ENCODE peak calls at places on chromosomes 16 and 17, in nine cellular contexts. X is lower leg skin, H is fibroblast of the aortic adventitia, T is BJ, B is RWPE1, Y is GM12865, M is HFFc6, A is IMR-90, E is OCI-LY7. N is an unnamed sample.

GRCh38 chr17:19319771-19320505 is 42.6 kb downstream of the B9D1 start:
- DNase-seq in X (no peak), B (no peak), T (no peak), H (no peak), Y (no peak), A (no peak), M (no peak), E (no peak), N (peak; percentile 34)

GRCh38 chr17:61862105-61862574 is 1.2 kb downstream of the BRIP1 start:
- DNase-seq in Y (peak; percentile 2), H (no peak), M (no peak), B (peak; percentile 48), A (peak; percentile 42), E (peak; percentile 6), T (no peak), X (no peak), N (no peak)

GRCh38 chr17:47848198-47848513 is 2.8 kb downstream of the SP6 start:
- DNase-seq in B (no peak), Y (no peak), E (no peak), X (no peak), H (no peak), M (no peak), A (no peak), T (no peak), N (no peak)

GRCh38 chr17:20896153-20896649 is 146.6 kb downstream of the USP22 start:
- DNase-seq in H (peak; percentile 23), E (no peak), A (peak; percentile 1), T (no peak), X (no peak), B (no peak), M (no peak), Y (peak; percentile 6), N (peak; percentile 45)

GRCh38 chr17:4956493-4957061 is 5.7 kb downstream of the ENO3 start:
- DNase-seq in M (no peak), A (no peak), B (no peak), T (no peak), H (no peak), Y (peak; percentile 61), X (peak; percentile 86), E (peak; percentile 47), N (no peak)

GRCh38 chr16:80341242-80341641 is 199.6 kb upstream of the DYNLRB2 start:
- DNase-seq in H (no peak), M (no peak), T (no peak), B (no peak), Y (no peak), A (no peak), E (no peak), X (no peak), N (no peak)

GRCh38 chr17:19002805-19003542 is 1.6 kb downstream of the FAM83G start:
- DNase-seq in B (peak; percentile 65), T (no peak), X (no peak), M (peak; percentile 38), H (peak; percentile 53), E (no peak), Y (no peak), A (peak; percentile 54), N (no peak)

GRCh38 chr16:79610771-79611170 is 10.2 kb upstream of the MAF start:
- DNase-seq in X (no peak), A (no peak), Y (no peak), M (no peak), H (no peak), E (no peak), B (no peak), T (no peak), N (no peak)

GRCh38 chr17:64938925-64939474 is 19.7 kb upstream of the LRRC37A3 start:
- DNase-seq in M (peak; percentile 10), T (no peak), E (peak; percentile 50), B (no peak), X (peak; percentile 87), H (peak; percentile 37), Y (peak; percentile 60), A (peak; percentile 25), N (no peak)

GRCh38 chr17:35069311-35069710 is 5.8 kb upstream of the RFFL start:
- DNase-seq in B (no peak), T (no peak), Y (peak; percentile 54), X (no peak), E (peak; percentile 18), A (peak; percentile 66), H (peak; percentile 47), M (peak; percentile 41), N (no peak)

GRCh38 chr16:56551796-56552738 is 12.8 kb upstream of the MT4 start:
- DNase-seq in X (peak; percentile 70), B (no peak), H (peak; percentile 12), E (peak; percentile 63), T (no peak), M (no peak), A (no peak), Y (peak; percentile 22), N (peak; percentile 54)

GRCh38 chr16:74605332-74605731 is 1.6 kb downstream of the GLG1 start:
- DNase-seq in T (no peak), E (no peak), B (no peak), H (peak; percentile 13), M (no peak), X (no peak), A (no peak), Y (no peak), N (no peak)

GRCh38 chr17:6177941-6178694 is 107.9 kb downstream of the WSCD1 start:
- DNase-seq in Y (no peak), E (no peak), X (peak; percentile 68), T (no peak), H (no peak), M (no peak), B (no peak), A (no peak), N (no peak)
- TF ChIP-seq CTCF in Y (no peak), E (no peak), X (no peak), T (no peak), H (no peak), M (no peak), B (no peak), A (no peak), N (no peak)

GRCh38 chr17:9645858-9646555 is 690 bp downstream of the USP43 start:
- DNase-seq in Y (peak; percentile 20), B (peak; percentile 50), M (no peak), T (no peak), A (no peak), E (no peak), X (peak; percentile 85), H (no peak), N (no peak)

GRCh38 chr17:9646556-9646905 is 1.2 kb downstream of the USP43 start:
- DNase-seq in E (no peak), A (no peak), M (no peak), X (peak; percentile 39), Y (no peak), H (no peak), T (no peak), B (no peak), N (no peak)

GRCh38 chr17:9643611-9644010 is 1.7 kb upstream of the USP43 start:
- DNase-seq in X (no peak), M (no peak), Y (no peak), A (no peak), T (no peak), E (no peak), H (no peak), B (no peak), N (no peak)

GRCh38 chr17:9647014-9647413 is 1.7 kb downstream of the USP43 start:
- DNase-seq in M (no peak), A (no peak), B (peak; percentile 57), X (peak; percentile 17), E (no peak), H (no peak), Y (no peak), T (no peak), N (peak; percentile 32)

DNA sequence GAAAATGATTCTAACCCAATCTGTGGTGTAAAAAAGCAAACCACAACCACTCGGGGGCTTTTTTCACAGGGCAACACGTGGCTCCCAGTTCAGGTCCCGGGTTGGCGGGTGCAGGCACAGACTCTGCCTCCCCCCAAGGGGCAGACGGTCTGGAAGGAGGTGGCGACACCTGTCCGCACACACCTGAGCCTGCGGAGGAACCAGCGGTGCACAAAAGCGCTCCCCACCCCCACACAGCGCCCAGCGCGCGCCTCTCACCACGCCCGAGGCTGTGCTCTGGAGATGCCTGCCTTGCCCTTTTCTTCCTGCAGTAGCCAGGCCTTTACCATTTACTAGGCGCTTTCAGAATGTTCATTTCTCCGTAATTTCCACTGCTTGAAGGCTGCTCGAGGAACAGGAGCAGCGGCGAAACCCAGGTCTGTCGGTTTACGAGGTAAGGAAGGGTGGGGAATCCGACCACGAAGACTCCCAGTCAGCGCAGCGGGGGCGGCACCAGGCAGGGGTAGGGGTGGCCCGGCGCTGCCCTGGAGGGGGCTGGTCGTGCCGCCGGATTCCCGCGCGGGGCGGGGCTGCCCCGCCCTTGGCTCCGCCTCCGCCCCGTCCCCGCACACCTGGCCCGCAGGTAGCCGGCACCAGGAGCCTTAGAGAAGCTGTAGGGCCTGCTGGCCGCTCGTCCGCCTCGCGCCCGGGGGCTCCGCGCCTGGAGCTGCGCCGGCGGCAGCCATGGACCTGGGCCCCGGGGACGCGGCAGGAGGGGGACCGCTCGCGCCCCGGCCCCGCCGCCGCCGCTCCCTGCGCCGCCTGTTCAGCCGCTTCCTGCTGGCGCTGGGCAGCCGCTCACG is at the start of gene USP43:
- DNase-seq in E (peak; percentile 26), A (no peak), X (peak; percentile 81), M (no peak), Y (no peak), B (peak; percentile 84), H (no peak), T (no peak), N (no peak)
- TF ChIP-seq CTCF in E (peak; percentile 34), A (no peak), X (no peak), M (no peak), Y (no peak), B (peak; percentile 6), H (no peak), T (no peak), N (no peak)

GRCh38 chr17:76504117-76504516 is 2.9 kb upstream of the RHBDF2 start:
- DNase-seq in H (no peak), B (no peak), A (no peak), T (no peak), Y (no peak), E (peak; percentile 61), X (no peak), M (peak; percentile 19), N (no peak)
- TF ChIP-seq CTCF in H (no peak), B (no peak), A (no peak), T (peak; percentile 14), Y (no peak), E (peak; percentile 74), X (no peak), M (peak; percentile 59), N (no peak)

DNA sequence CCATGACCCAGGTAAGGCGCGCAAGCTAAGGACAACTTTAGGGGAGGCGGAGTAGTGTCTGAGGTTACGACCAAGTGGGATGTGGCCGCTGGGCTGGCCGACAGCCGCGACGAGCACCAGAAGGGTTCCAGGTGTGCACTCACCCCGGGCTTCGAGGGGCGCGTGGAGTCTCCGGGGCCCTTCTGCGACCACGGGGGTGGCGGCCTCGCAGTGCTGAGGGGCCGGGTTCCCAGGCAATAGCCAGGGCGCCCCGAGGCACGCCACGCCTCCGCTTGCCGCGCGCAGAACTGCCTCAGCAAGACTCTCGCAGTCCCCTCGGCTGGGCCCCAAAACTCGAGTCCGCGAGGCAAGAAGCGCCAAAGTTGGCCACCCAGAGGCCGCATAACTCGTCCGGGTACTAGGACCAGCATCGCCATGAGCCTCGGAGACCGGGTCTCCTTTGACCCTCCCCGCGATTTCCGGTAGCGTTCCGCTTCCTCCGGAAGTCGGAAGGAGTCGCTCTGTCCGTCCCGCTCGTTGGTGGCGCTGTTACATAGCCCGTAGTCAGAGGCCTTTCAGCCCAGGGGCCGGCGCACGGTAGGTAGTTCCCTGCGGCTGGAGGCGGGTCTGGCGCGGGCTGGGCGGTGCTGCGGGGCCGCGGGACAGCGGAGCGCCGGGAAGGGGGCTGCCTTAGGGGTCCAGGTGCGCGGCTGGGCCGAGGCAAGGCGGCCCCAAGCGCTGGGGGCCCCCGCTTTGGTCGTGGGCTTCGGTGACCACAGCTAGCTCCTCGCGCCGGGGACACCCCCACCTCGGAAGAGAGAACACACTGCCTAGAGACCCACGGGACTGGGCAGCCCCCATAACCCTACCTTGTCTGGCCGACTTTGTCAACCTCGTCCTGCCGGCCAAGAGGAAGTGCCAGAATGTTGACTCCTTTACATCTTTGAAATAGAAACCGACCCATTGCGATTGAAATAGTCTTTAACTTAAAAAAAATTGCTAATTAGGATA is at the start of the genes ADPRM and SCO1:
- DNase-seq in X (peak; percentile 98), M (peak; percentile 92), E (peak; percentile 95), H (peak; percentile 92), A (peak; percentile 93), T (peak; percentile 60), Y (peak; percentile 96), B (peak; percentile 84), N (peak; percentile 95)
- TF ChIP-seq CTCF in X (no peak), M (peak; percentile 76), E (peak; percentile 49), H (peak; percentile 46), A (peak; percentile 49), T (peak; percentile 60), Y (peak; percentile 35), B (no peak), N (peak; percentile 56)

N was measured in dorsolateral prefrontal cortex.